ENCODE peak calls at places on chromosomes 7 and 10, in five cellular contexts. P, V, E, D and H are unnamed samples.

GRCh38 chr7:16993543-16993942 is 111.8 kb upstream of the AGR3 start:
- DNase-seq in P (no peak), E (no peak), D (no peak), V (no peak), H (no peak)

GRCh38 chr10:62323751-62324150 is 50.4 kb upstream of the ZNF365 start:
- DNase-seq in P (no peak), V (no peak), E (no peak), D (no peak), H (no peak)

GRCh38 chr7:87354749-87355148 is 9.3 kb downstream of the CROT start:
- DNase-seq in D (no peak), E (no peak), V (peak), P (no peak), H (no peak)

GRCh38 chr10:93827035-93827804 is 66.6 kb upstream of the SLC35G1 start:
- DNase-seq in V (no peak), P (no peak), E (no peak), D (no peak), H (no peak)

GRCh38 chr7:134758981-134759380 is 20.5 kb upstream of the CALD1 start:
- DNase-seq in P (no peak), D (no peak), E (no peak), V (no peak), H (no peak)

GRCh38 chr7:94412762-94413322 is 18.1 kb downstream of the COL1A2 start:
- DNase-seq in E (no peak), V (no peak), D (no peak), P (no peak), H (no peak)

GRCh38 chr7:41755100-41755499 is 52.2 kb upstream of the INHBA start:
- DNase-seq in V (no peak), D (no peak), E (no peak), P (no peak), H (no peak)

GRCh38 chr10:115272482-115272881 is 179.3 kb downstream of the ATRNL1 start:
- DNase-seq in D (no peak), P (no peak), E (no peak), V (no peak), H (no peak)

GRCh38 chr10:35041502-35041879 is 48.6 kb downstream of the CUL2 start:
- DNase-seq in D (no peak), P (no peak), V (no peak), E (no peak), H (no peak)

GRCh38 chr10:15824498-15824897 is 35.8 kb downstream of the MINDY3 start:
- DNase-seq in V (no peak), P (no peak), E (no peak), D (no peak), H (no peak)

GRCh38 chr7:29463504-29464158 is 100.0 kb upstream of the PRR15 start:
- DNase-seq in D (no peak), V (no peak), E (no peak), P (no peak), H (no peak)

GRCh38 chr10:60722623-60723022 is 55.7 kb upstream of the CDK1 start:
- DNase-seq in E (peak), V (no peak), D (no peak), P (no peak), H (no peak)

GRCh38 chr10:17216217-17216900 is 11.7 kb upstream of the VIM start:
- DNase-seq in P (no peak), V (no peak), D (no peak), E (no peak), H (no peak)

GRCh38 chr7:1580422-1581030 is 10.7 kb upstream of the PSMG3 start:
- DNase-seq in E (no peak), P (no peak), D (no peak), V (no peak), H (no peak)

GRCh38 chr7:80182630-80183276 is 48.1 kb downstream of the GNAI1 start:
- DNase-seq in D (no peak), V (no peak), P (no peak), E (no peak), H (no peak)

GRCh38 chr10:77636286-77636966 is 1.2 kb downstream of the KCNMA1 start:
- DNase-seq in V (no peak), D (no peak), P (no peak), E (no peak), H (peak)

GRCh38 chr7:101817031-101817929 is at the start of gene CUX1:
- DNase-seq in P (no peak), E (no peak), V (peak), D (peak), H (no peak)

GRCh38 chr7:90349305-90349704 is 2.8 kb downstream of the GTPBP10 start:
- DNase-seq in E (no peak), D (no peak), P (no peak), V (no peak), H (no peak)

GRCh38 chr10:3774018-3774813 is 10.8 kb downstream of the KLF6 start:
- DNase-seq in D (no peak), E (no peak), V (no peak), P (no peak), H (no peak)

GRCh38 chr7:68977709-68978108 is 620.6 kb upstream of the AUTS2 start:
- DNase-seq in E (no peak), V (no peak), D (no peak), P (no peak), H (no peak)